ENCODE peak calls at places on chromosomes 5 and 9, in four cellular contexts. One of them, this sample, is unnamed. For H3K27me3, the result is how much of the 10 kb centered on the place peaks cover.

GRCh38 chr9:117334101-117334500 is 80.8 kb downstream of the ASTN2 start:
- DNase-seq in PC-3: no peak
- DNase-seq in upper lobe of right lung: no peak
- DNase-seq in dorsolateral prefrontal cortex: no peak
- DNase-seq in this sample: no peak

GRCh38 chr9:129505270-129505881 is 115.5 kb downstream of the C9orf50 start:
- DNase-seq in PC-3: no peak
- DNase-seq in upper lobe of right lung: no peak
- DNase-seq in dorsolateral prefrontal cortex: no peak
- DNase-seq in this sample: no peak

GRCh38 chr9:38362912-38363588 is 29.5 kb upstream of the ALDH1B1 start:
- DNase-seq in PC-3: peak
- DNase-seq in upper lobe of right lung: no peak
- DNase-seq in dorsolateral prefrontal cortex: no peak
- DNase-seq in this sample: peak

GRCh38 chr5:71937906-71938698 is 169.2 kb upstream of the MAP1B start:
- DNase-seq in PC-3: no peak
- DNase-seq in upper lobe of right lung: no peak
- DNase-seq in dorsolateral prefrontal cortex: peak
- DNase-seq in this sample: no peak

GRCh38 chr5:44774279-44774880 is 34.4 kb upstream of the MRPS30 start:
- DNase-seq in PC-3: peak
- DNase-seq in upper lobe of right lung: no peak
- DNase-seq in dorsolateral prefrontal cortex: no peak
- DNase-seq in this sample: peak

GRCh38 chr5:158056426-158056825 is 197.5 kb upstream of the CLINT1 start:
- DNase-seq in PC-3: peak
- DNase-seq in upper lobe of right lung: no peak
- DNase-seq in dorsolateral prefrontal cortex: no peak
- DNase-seq in this sample: peak

GRCh38 chr5:129609710-129610109 is 138.2 kb upstream of the MINAR2 start:
- DNase-seq in PC-3: no peak
- DNase-seq in upper lobe of right lung: no peak
- DNase-seq in dorsolateral prefrontal cortex: no peak
- DNase-seq in this sample: no peak

GRCh38 chr5:150514708-150515211 is 6.8 kb downstream of the NDST1 start:
- DNase-seq in PC-3: peak
- DNase-seq in upper lobe of right lung: no peak
- DNase-seq in dorsolateral prefrontal cortex: no peak
- DNase-seq in this sample: peak

GRCh38 chr5:139882961-139883539 is 87.4 kb downstream of the PSD2 start:
- DNase-seq in PC-3: no peak
- DNase-seq in upper lobe of right lung: no peak
- DNase-seq in dorsolateral prefrontal cortex: no peak
- DNase-seq in this sample: no peak

GRCh38 chr5:155053482-155053881 is 39.9 kb downstream of the KIF4B start:
- DNase-seq in PC-3: no peak
- DNase-seq in upper lobe of right lung: no peak
- DNase-seq in dorsolateral prefrontal cortex: no peak
- DNase-seq in this sample: no peak

GRCh38 chr5:58944221-58944620 is 361.3 kb downstream of the RAB3C start:
- DNase-seq in PC-3: peak
- DNase-seq in upper lobe of right lung: no peak
- DNase-seq in dorsolateral prefrontal cortex: no peak
- DNase-seq in this sample: peak

GRCh38 chr5:1743769-1744085 is 55.9 kb downstream of the MRPL36 start:
- DNase-seq in PC-3: no peak
- DNase-seq in upper lobe of right lung: peak
- DNase-seq in dorsolateral prefrontal cortex: no peak
- DNase-seq in this sample: no peak

GRCh38 chr5:139668064-139668880 is 20.1 kb downstream of the CXXC5 start:
- DNase-seq in PC-3: peak
- DNase-seq in upper lobe of right lung: peak
- DNase-seq in dorsolateral prefrontal cortex: no peak
- DNase-seq in this sample: no peak

GRCh38 chr9:127058645-127059021 is 63.8 kb downstream of the ANGPTL2 start:
- DNase-seq in PC-3: no peak
- DNase-seq in upper lobe of right lung: no peak
- DNase-seq in dorsolateral prefrontal cortex: no peak
- DNase-seq in this sample: no peak

GRCh38 chr5:143713331-143714032 is 98.5 kb upstream of the HMHB1 start:
- DNase-seq in PC-3: no peak
- DNase-seq in upper lobe of right lung: no peak
- DNase-seq in dorsolateral prefrontal cortex: no peak
- DNase-seq in this sample: no peak

GRCh38 chr5:177362871-177363507 is 5.3 kb downstream of the RGS14 start:
- DNase-seq in PC-3: peak
- DNase-seq in upper lobe of right lung: peak
- DNase-seq in dorsolateral prefrontal cortex: no peak
- DNase-seq in this sample: no peak

GRCh38 chr9:2414465-2414864 is 207.1 kb upstream of the VLDLR start:
- DNase-seq in PC-3: peak
- DNase-seq in upper lobe of right lung: no peak
- DNase-seq in dorsolateral prefrontal cortex: no peak
- DNase-seq in this sample: peak

GRCh38 chr5:149561848-149562247 is 10.6 kb upstream of the CSNK1A1 start:
- DNase-seq in PC-3: peak
- DNase-seq in upper lobe of right lung: no peak
- DNase-seq in dorsolateral prefrontal cortex: no peak
- DNase-seq in this sample: peak

GRCh38 chr9:6896562-6896961 is 138.8 kb downstream of the KDM4C start:
- DNase-seq in PC-3: peak
- DNase-seq in upper lobe of right lung: no peak
- DNase-seq in dorsolateral prefrontal cortex: no peak
- DNase-seq in this sample: peak

GRCh38 chr9:69649566-69650260 is 22.5 kb downstream of the APBA1 start:
- DNase-seq in PC-3: no peak
- DNase-seq in upper lobe of right lung: no peak
- DNase-seq in dorsolateral prefrontal cortex: no peak
- DNase-seq in this sample: peak

GRCh38 chr9:38644601-38645000 is 24.2 kb upstream of the ANKRD18A start:
- DNase-seq in PC-3: peak
- DNase-seq in upper lobe of right lung: no peak
- DNase-seq in dorsolateral prefrontal cortex: no peak
- DNase-seq in this sample: no peak

GRCh38 chr9:124267271-124267807 is 9.6 kb downstream of the NEK6 start:
- DNase-seq in PC-3: peak
- DNase-seq in upper lobe of right lung: peak
- DNase-seq in dorsolateral prefrontal cortex: peak
- DNase-seq in this sample: peak

GRCh38 chr5:168699002-168699401 is 119.8 kb upstream of the PANK3 start:
- DNase-seq in PC-3: no peak
- DNase-seq in upper lobe of right lung: no peak
- DNase-seq in dorsolateral prefrontal cortex: no peak
- DNase-seq in this sample: no peak

GRCh38 chr5:115946655-115947054 is 15.6 kb upstream of the LVRN start:
- DNase-seq in PC-3: no peak
- DNase-seq in upper lobe of right lung: no peak
- DNase-seq in dorsolateral prefrontal cortex: no peak
- DNase-seq in this sample: peak

GRCh38 chr9:92295827-92296258 is 2.3 kb upstream of the IARS1 start:
- DNase-seq in PC-3: peak
- DNase-seq in upper lobe of right lung: no peak
- DNase-seq in dorsolateral prefrontal cortex: no peak
- DNase-seq in this sample: no peak

GRCh38 chr5:136174021-136174659 is 18.8 kb downstream of the SMIM32 start:
- DNase-seq in PC-3: peak
- DNase-seq in upper lobe of right lung: no peak
- DNase-seq in dorsolateral prefrontal cortex: no peak
- DNase-seq in this sample: peak

DNA sequence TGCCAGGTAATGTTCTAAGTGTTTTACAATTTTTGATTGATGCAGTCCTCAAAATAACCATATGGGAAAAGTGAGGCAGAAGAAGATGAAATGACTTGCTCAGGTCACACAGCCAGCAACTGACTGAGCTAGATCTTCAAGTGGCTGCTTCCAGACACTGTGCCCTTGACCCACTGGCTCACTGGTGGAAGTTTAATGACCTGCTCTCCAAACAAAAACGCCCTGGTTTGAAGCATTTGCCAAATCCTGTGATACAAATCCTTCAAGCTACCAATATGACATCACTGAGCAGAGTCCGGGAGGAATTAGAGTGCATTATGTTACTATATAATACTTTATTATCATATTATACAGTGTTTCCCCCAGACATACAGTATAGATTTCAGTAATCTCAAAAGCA is 459.4 kb downstream of the GADD45G start:
- DNase-seq in PC-3: no peak
- DNase-seq in upper lobe of right lung: no peak
- DNase-seq in dorsolateral prefrontal cortex: no peak
- DNase-seq in this sample: no peak
- H3K27ac ChIP-seq in PC-3: no peak
- H3K27ac ChIP-seq in upper lobe of right lung: no peak
- H3K27ac ChIP-seq in dorsolateral prefrontal cortex: no peak
- H3K27ac ChIP-seq in this sample: no peak

GRCh38 chr9:89745601-89746376 is 141.0 kb downstream of the GADD45G start:
- DNase-seq in PC-3: no peak
- DNase-seq in upper lobe of right lung: no peak
- DNase-seq in dorsolateral prefrontal cortex: no peak
- DNase-seq in this sample: no peak
- H3K27me3 ChIP-seq in PC-3: under half
- H3K27me3 ChIP-seq in upper lobe of right lung: under half
- H3K27me3 ChIP-seq in dorsolateral prefrontal cortex: under half
- H3K27me3 ChIP-seq in this sample: under half

DNA sequence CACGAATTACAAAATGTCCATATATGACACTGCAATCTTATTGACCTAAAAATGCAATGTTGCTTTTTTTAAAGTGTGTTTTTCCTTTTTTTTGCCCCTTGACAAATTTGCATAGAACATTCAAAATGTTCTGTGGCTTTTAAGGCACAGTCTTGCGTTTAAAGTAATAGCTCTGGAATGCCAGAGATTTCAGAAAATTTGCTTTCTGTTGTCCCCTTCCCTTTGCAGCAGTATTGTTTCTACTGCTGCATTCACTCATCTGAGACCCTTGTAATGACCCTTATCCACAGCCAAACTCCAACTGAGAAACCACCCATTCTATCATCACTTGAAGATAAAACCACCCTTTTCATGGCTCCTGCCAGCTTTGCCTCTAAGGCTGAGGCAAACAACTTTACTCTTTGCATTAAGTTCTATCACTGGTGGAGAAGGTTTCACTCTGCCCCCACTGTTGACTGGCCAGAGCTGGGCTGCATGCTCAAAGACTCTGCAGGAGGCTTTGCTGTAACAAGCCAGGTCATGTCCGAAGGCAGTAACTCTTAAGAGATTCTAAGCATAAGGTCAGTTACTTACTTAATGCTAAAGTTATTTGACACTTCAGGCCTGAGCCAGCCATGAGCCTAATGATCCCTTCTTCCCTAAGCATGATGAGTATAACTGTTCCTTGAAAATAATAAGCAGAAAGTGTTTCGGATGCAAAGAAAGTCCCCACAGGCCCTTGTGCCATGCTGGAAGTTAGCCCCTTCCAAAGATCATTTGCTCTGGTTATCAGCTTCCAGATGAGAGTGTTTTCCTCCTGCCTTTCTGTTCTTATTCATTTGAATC is 101.9 kb downstream of the CD180 start:
- DNase-seq in PC-3: no peak
- DNase-seq in upper lobe of right lung: no peak
- DNase-seq in dorsolateral prefrontal cortex: no peak
- DNase-seq in this sample: peak
- TF ChIP-seq CTCF in PC-3: no peak
- TF ChIP-seq CTCF in upper lobe of right lung: no peak
- TF ChIP-seq CTCF in dorsolateral prefrontal cortex: no peak
- TF ChIP-seq CTCF in this sample: no peak

GRCh38 chr5:172877496-172878260 is 43.6 kb downstream of the ERGIC1 start:
- DNase-seq in PC-3: no peak
- DNase-seq in upper lobe of right lung: no peak
- DNase-seq in dorsolateral prefrontal cortex: no peak
- DNase-seq in this sample: no peak

GRCh38 chr5:172879434-172879828 is 45.4 kb downstream of the ERGIC1 start:
- DNase-seq in PC-3: no peak
- DNase-seq in upper lobe of right lung: no peak
- DNase-seq in dorsolateral prefrontal cortex: no peak
- DNase-seq in this sample: no peak

GRCh38 chr5:172878585-172879433 is 44.8 kb downstream of the ERGIC1 start:
- DNase-seq in PC-3: no peak
- DNase-seq in upper lobe of right lung: no peak
- DNase-seq in dorsolateral prefrontal cortex: no peak
- DNase-seq in this sample: peak

GRCh38 chr5:172885594-172886340 is 51.7 kb downstream of the ERGIC1 start:
- DNase-seq in PC-3: no peak
- DNase-seq in upper lobe of right lung: peak
- DNase-seq in dorsolateral prefrontal cortex: no peak
- DNase-seq in this sample: no peak

DNA sequence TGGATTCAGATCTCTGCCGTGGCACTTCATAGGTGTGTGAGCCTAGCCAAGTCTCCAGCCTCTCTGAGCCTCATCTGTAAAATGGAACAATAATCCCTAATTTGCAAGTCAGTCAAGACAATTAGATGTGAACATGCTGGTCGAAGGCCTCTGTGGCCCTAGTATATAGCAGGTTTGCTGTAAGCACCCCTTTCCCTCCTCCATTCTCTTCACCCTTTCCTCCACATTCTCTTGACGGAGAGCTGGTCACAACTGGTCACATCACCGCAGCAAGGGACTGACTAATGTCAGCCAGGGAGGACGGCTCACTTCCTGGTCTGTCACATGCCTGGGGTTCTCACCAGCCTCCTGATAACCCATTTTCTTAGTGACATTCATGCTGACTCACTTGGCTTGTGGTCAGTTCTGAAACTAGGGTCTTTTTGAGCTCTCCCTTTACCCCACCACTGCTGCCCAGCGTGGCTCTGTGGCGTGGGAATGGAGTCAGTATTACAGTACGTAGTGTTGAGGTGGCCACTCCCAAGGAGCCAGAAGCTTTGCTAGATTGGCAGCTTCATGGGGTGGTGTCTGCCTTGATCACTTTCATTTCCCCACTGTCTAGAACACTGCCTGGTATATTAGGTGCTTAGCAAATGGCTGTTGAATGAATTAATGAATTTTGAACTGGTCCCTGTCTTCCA is 47.8 kb downstream of the ERGIC1 start:
- DNase-seq in PC-3: peak
- DNase-seq in upper lobe of right lung: peak
- DNase-seq in dorsolateral prefrontal cortex: no peak
- DNase-seq in this sample: peak
- H3K27ac ChIP-seq in PC-3: peak
- H3K27ac ChIP-seq in upper lobe of right lung: peak
- H3K27ac ChIP-seq in dorsolateral prefrontal cortex: peak
- H3K27ac ChIP-seq in this sample: peak

DNA sequence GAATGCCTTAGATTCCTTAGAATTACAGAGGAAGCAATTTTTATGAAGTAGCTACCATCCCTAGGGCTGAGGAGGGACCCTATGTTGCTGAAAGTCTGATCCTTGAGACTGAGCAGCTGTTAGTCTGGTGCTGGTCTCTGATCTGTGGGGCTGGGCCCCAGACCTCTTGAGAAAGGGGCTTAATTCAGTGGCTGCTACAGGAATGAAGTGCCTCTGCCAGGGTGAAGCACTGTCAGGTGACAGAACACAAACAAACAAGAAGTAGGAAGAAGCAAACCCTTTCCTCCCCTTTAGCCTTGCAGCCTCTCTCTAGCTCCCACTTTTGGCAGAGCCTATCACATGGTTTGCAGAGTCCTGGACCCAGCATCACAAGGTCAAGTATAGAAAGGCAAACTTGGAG is 64.0 kb upstream of the STC2 start:
- DNase-seq in PC-3: no peak
- DNase-seq in upper lobe of right lung: no peak
- DNase-seq in dorsolateral prefrontal cortex: no peak
- DNase-seq in this sample: no peak
- H3K27me3 ChIP-seq in PC-3: under half
- H3K27me3 ChIP-seq in upper lobe of right lung: under half
- H3K27me3 ChIP-seq in dorsolateral prefrontal cortex: under half
- H3K27me3 ChIP-seq in this sample: under half